ENCODE peak calls at places on chromosome 16, in nine cellular contexts. N is posterior vena cava; Z is COR-L47; V is K562; X is endothelial cell; Y is CD8-positive, alpha-beta memory T cell; S is HepG2; F is EL; L is activated CD4-positive, alpha-beta T cell treated with anti-CD3 and anti-CD28 coated beads for 1 hour. R is an unnamed sample.
A peak's percentile ranks its signal among the peaks of the same experiment; 100 is the strongest.

GRCh38 chr16:85453179-85453678 is 159.9 kb upstream of the GSE1 start:
- DNase-seq in N (no peak), Z (no peak), V (no peak), X (no peak), Y (no peak), S (no peak), F (no peak), L (no peak), R (no peak)

GRCh38 chr16:86072328-86073102 is 173.6 kb downstream of the IRF8 start:
- DNase-seq in N (peak; percentile 88), Z (no peak), V (peak; percentile 75), X (peak; percentile 82), Y (no peak), S (peak; percentile 41), F (peak; percentile 65), L (no peak), R (peak; percentile 78)

GRCh38 chr16:55779391-55780094 is 53.4 kb downstream of the CES1 start:
- DNase-seq in N (peak; percentile 70), Z (no peak), V (no peak), X (no peak), Y (no peak), S (no peak), F (no peak), L (no peak), R (no peak)

GRCh38 chr16:89434490-89434889 is 55.9 kb downstream of the ANKRD11 start:
- DNase-seq in N (no peak), Z (no peak), V (no peak), X (no peak), Y (no peak), S (no peak), F (no peak), L (no peak), R (no peak)

GRCh38 chr16:68802190-68802589 is 41.1 kb upstream of the TANGO6 start:
- DNase-seq in N (no peak), Z (no peak), V (no peak), X (no peak), Y (no peak), S (no peak), F (peak; percentile 76), L (no peak), R (no peak)

GRCh38 chr16:53091508-53092211 is 36.9 kb downstream of the CHD9 start:
- DNase-seq in N (peak; percentile 92), Z (peak; percentile 66), V (no peak), X (no peak), Y (no peak), S (no peak), F (peak; percentile 86), L (no peak), R (peak; percentile 1)

GRCh38 chr16:89314357-89314756 is 96.9 kb downstream of the ZNF778 start:
- DNase-seq in N (no peak), Z (no peak), V (no peak), X (no peak), Y (peak; percentile 32), S (no peak), F (no peak), L (peak; percentile 42), R (no peak)

GRCh38 chr16:81615833-81616232 is 163.3 kb upstream of the PLCG2 start:
- DNase-seq in N (no peak), Z (no peak), V (no peak), X (no peak), Y (no peak), S (no peak), F (no peak), L (no peak), R (no peak)

GRCh38 chr16:25959216-25959615 is 267.5 kb downstream of the HS3ST4 start:
- DNase-seq in N (no peak), Z (no peak), V (no peak), X (no peak), Y (no peak), S (no peak), F (no peak), L (no peak), R (no peak)

GRCh38 chr16:4506450-4506849 is 30.3 kb downstream of the HMOX2 start:
- DNase-seq in N (no peak), Z (peak; percentile 62), V (peak; percentile 65), X (peak; percentile 44), Y (peak; percentile 26), S (peak; percentile 59), F (peak; percentile 71), L (peak; percentile 34), R (peak; percentile 75)

GRCh38 chr16:259814-260253 is 15.9 kb downstream of the RGS11 start:
- DNase-seq in N (no peak), Z (no peak), V (no peak), X (no peak), Y (no peak), S (no peak), F (no peak), L (no peak), R (no peak)

GRCh38 chr16:2968368-2968737 is 795 bp upstream of the PAQR4 start:
- DNase-seq in N (no peak), Z (no peak), V (no peak), X (no peak), Y (no peak), S (no peak), F (no peak), L (no peak), R (peak; percentile 38)

GRCh38 chr16:84303023-84303422 is 8.3 kb downstream of the WFDC1 start:
- DNase-seq in N (no peak), Z (no peak), V (no peak), X (no peak), Y (no peak), S (no peak), F (peak; percentile 17), L (no peak), R (no peak)

GRCh38 chr16:25009822-25010221 is 5.3 kb downstream of the ARHGAP17 start:
- DNase-seq in N (no peak), Z (no peak), V (no peak), X (no peak), Y (no peak), S (no peak), F (no peak), L (no peak), R (peak; percentile 73)

R was measured in OCI-M1.